ENCODE peak calls at places on chromosome 5, in nine cellular contexts. One of them, this sample, is unnamed.

GRCh38 chr5:83586874-83587776 is 115.6 kb downstream of the VCAN start:
- DNase-seq in esophagus squamous epithelium: no peak
- DNase-seq in psoas muscle: no peak
- DNase-seq in ovary: no peak
- DNase-seq in upper lobe of right lung: no peak
- DNase-seq in uterus: no peak
- DNase-seq in stomach: no peak
- DNase-seq in breast epithelium: no peak
- DNase-seq in adrenal gland: no peak
- DNase-seq in this sample: no peak

GRCh38 chr5:169116961-169117461 is 183.9 kb downstream of the SLIT3 start:
- DNase-seq in esophagus squamous epithelium: no peak
- DNase-seq in psoas muscle: no peak
- DNase-seq in ovary: no peak
- DNase-seq in upper lobe of right lung: no peak
- DNase-seq in uterus: peak
- DNase-seq in stomach: no peak
- DNase-seq in breast epithelium: no peak
- DNase-seq in adrenal gland: no peak
- DNase-seq in this sample: no peak

GRCh38 chr5:119332978-119333401 is 22.8 kb upstream of the TNFAIP8 start:
- DNase-seq in esophagus squamous epithelium: no peak
- DNase-seq in psoas muscle: no peak
- DNase-seq in ovary: no peak
- DNase-seq in upper lobe of right lung: no peak
- DNase-seq in uterus: no peak
- DNase-seq in stomach: no peak
- DNase-seq in breast epithelium: no peak
- DNase-seq in adrenal gland: no peak
- DNase-seq in this sample: no peak

GRCh38 chr5:171067540-171068130 is 205.8 kb downstream of the RANBP17 start:
- DNase-seq in esophagus squamous epithelium: no peak
- DNase-seq in psoas muscle: no peak
- DNase-seq in ovary: no peak
- DNase-seq in upper lobe of right lung: no peak
- DNase-seq in uterus: no peak
- DNase-seq in stomach: no peak
- DNase-seq in breast epithelium: no peak
- DNase-seq in adrenal gland: no peak
- DNase-seq in this sample: no peak

GRCh38 chr5:119340597-119341218 is 15.1 kb upstream of the TNFAIP8 start:
- DNase-seq in esophagus squamous epithelium: no peak
- DNase-seq in psoas muscle: no peak
- DNase-seq in ovary: no peak
- DNase-seq in upper lobe of right lung: no peak
- DNase-seq in uterus: no peak
- DNase-seq in stomach: no peak
- DNase-seq in breast epithelium: no peak
- DNase-seq in adrenal gland: no peak
- DNase-seq in this sample: no peak

GRCh38 chr5:96342581-96342980 is 90.5 kb downstream of the PCSK1 start:
- DNase-seq in esophagus squamous epithelium: no peak
- DNase-seq in psoas muscle: no peak
- DNase-seq in ovary: no peak
- DNase-seq in upper lobe of right lung: no peak
- DNase-seq in uterus: no peak
- DNase-seq in stomach: no peak
- DNase-seq in breast epithelium: no peak
- DNase-seq in adrenal gland: no peak
- DNase-seq in this sample: no peak

GRCh38 chr5:6552612-6553011 is 80.2 kb downstream of the NSUN2 start:
- DNase-seq in esophagus squamous epithelium: no peak
- DNase-seq in psoas muscle: no peak
- DNase-seq in ovary: no peak
- DNase-seq in upper lobe of right lung: no peak
- DNase-seq in uterus: no peak
- DNase-seq in stomach: no peak
- DNase-seq in breast epithelium: no peak
- DNase-seq in adrenal gland: no peak
- DNase-seq in this sample: no peak

GRCh38 chr5:133849116-133849515 is 119.3 kb downstream of the C5orf15 start:
- DNase-seq in esophagus squamous epithelium: no peak
- DNase-seq in psoas muscle: peak
- DNase-seq in ovary: no peak
- DNase-seq in upper lobe of right lung: no peak
- DNase-seq in uterus: no peak
- DNase-seq in stomach: peak
- DNase-seq in breast epithelium: no peak
- DNase-seq in adrenal gland: no peak
- DNase-seq in this sample: no peak

GRCh38 chr5:478355-478981 is 35.5 kb downstream of the EXOC3 start:
- DNase-seq in esophagus squamous epithelium: no peak
- DNase-seq in psoas muscle: no peak
- DNase-seq in ovary: no peak
- DNase-seq in upper lobe of right lung: no peak
- DNase-seq in uterus: no peak
- DNase-seq in stomach: no peak
- DNase-seq in breast epithelium: no peak
- DNase-seq in adrenal gland: no peak
- DNase-seq in this sample: no peak

GRCh38 chr5:168472329-168472728 is 13.9 kb upstream of the RARS1 start:
- DNase-seq in esophagus squamous epithelium: no peak
- DNase-seq in psoas muscle: no peak
- DNase-seq in ovary: no peak
- DNase-seq in upper lobe of right lung: no peak
- DNase-seq in uterus: no peak
- DNase-seq in stomach: no peak
- DNase-seq in breast epithelium: no peak
- DNase-seq in adrenal gland: no peak
- DNase-seq in this sample: no peak

GRCh38 chr5:72402959-72403628 is 82.9 kb downstream of the PTCD2 start:
- DNase-seq in esophagus squamous epithelium: no peak
- DNase-seq in psoas muscle: no peak
- DNase-seq in ovary: no peak
- DNase-seq in upper lobe of right lung: no peak
- DNase-seq in uterus: peak
- DNase-seq in stomach: peak
- DNase-seq in breast epithelium: no peak
- DNase-seq in adrenal gland: peak
- DNase-seq in this sample: no peak

GRCh38 chr5:3535414-3536211 is 60.0 kb upstream of the IRX1 start:
- DNase-seq in esophagus squamous epithelium: no peak
- DNase-seq in psoas muscle: no peak
- DNase-seq in ovary: no peak
- DNase-seq in upper lobe of right lung: no peak
- DNase-seq in uterus: no peak
- DNase-seq in stomach: no peak
- DNase-seq in breast epithelium: no peak
- DNase-seq in adrenal gland: no peak
- DNase-seq in this sample: no peak

GRCh38 chr5:6308683-6309082 is 69.7 kb downstream of the MED10 start:
- DNase-seq in esophagus squamous epithelium: no peak
- DNase-seq in psoas muscle: no peak
- DNase-seq in ovary: no peak
- DNase-seq in upper lobe of right lung: no peak
- DNase-seq in uterus: no peak
- DNase-seq in stomach: no peak
- DNase-seq in breast epithelium: no peak
- DNase-seq in adrenal gland: no peak
- DNase-seq in this sample: no peak

GRCh38 chr5:56168066-56168478 is 65.1 kb downstream of the ANKRD55 start:
- DNase-seq in esophagus squamous epithelium: no peak
- DNase-seq in psoas muscle: no peak
- DNase-seq in ovary: no peak
- DNase-seq in upper lobe of right lung: no peak
- DNase-seq in uterus: no peak
- DNase-seq in stomach: no peak
- DNase-seq in breast epithelium: no peak
- DNase-seq in adrenal gland: no peak
- DNase-seq in this sample: no peak

GRCh38 chr5:56170557-56170956 is 62.6 kb downstream of the ANKRD55 start:
- DNase-seq in esophagus squamous epithelium: no peak
- DNase-seq in psoas muscle: no peak
- DNase-seq in ovary: no peak
- DNase-seq in upper lobe of right lung: no peak
- DNase-seq in uterus: no peak
- DNase-seq in stomach: no peak
- DNase-seq in breast epithelium: no peak
- DNase-seq in adrenal gland: peak
- DNase-seq in this sample: no peak

GRCh38 chr5:56167522-56167921 is 65.6 kb downstream of the ANKRD55 start:
- DNase-seq in esophagus squamous epithelium: no peak
- DNase-seq in psoas muscle: no peak
- DNase-seq in ovary: no peak
- DNase-seq in upper lobe of right lung: no peak
- DNase-seq in uterus: no peak
- DNase-seq in stomach: no peak
- DNase-seq in breast epithelium: no peak
- DNase-seq in adrenal gland: no peak
- DNase-seq in this sample: no peak

GRCh38 chr5:56169949-56170348 is 63.2 kb downstream of the ANKRD55 start:
- DNase-seq in esophagus squamous epithelium: no peak
- DNase-seq in psoas muscle: no peak
- DNase-seq in ovary: no peak
- DNase-seq in upper lobe of right lung: no peak
- DNase-seq in uterus: no peak
- DNase-seq in stomach: no peak
- DNase-seq in breast epithelium: no peak
- DNase-seq in adrenal gland: no peak
- DNase-seq in this sample: no peak

GRCh38 chr5:56169281-56169680 is 63.8 kb downstream of the ANKRD55 start:
- DNase-seq in esophagus squamous epithelium: no peak
- DNase-seq in psoas muscle: no peak
- DNase-seq in ovary: no peak
- DNase-seq in upper lobe of right lung: no peak
- DNase-seq in uterus: no peak
- DNase-seq in stomach: no peak
- DNase-seq in breast epithelium: no peak
- DNase-seq in adrenal gland: no peak
- DNase-seq in this sample: no peak
- H3K27ac ChIP-seq in esophagus squamous epithelium: no peak
- H3K27ac ChIP-seq in psoas muscle: no peak
- H3K27ac ChIP-seq in ovary: no peak
- H3K27ac ChIP-seq in upper lobe of right lung: no peak
- H3K27ac ChIP-seq in uterus: no peak
- H3K27ac ChIP-seq in stomach: no peak
- H3K27ac ChIP-seq in breast epithelium: no peak
- H3K27ac ChIP-seq in adrenal gland: no peak
- H3K27ac ChIP-seq in this sample: no peak

GRCh38 chr5:53480474-53481353 is at the start of gene FST:
- DNase-seq in esophagus squamous epithelium: no peak
- DNase-seq in psoas muscle: peak
- DNase-seq in ovary: peak
- DNase-seq in upper lobe of right lung: peak
- DNase-seq in uterus: peak
- DNase-seq in stomach: peak
- DNase-seq in breast epithelium: no peak
- DNase-seq in adrenal gland: no peak
- DNase-seq in this sample: no peak

GRCh38 chr5:53479656-53480473 is 564 bp upstream of the FST start:
- DNase-seq in esophagus squamous epithelium: no peak
- DNase-seq in psoas muscle: peak
- DNase-seq in ovary: peak
- DNase-seq in upper lobe of right lung: peak
- DNase-seq in uterus: peak
- DNase-seq in stomach: peak
- DNase-seq in breast epithelium: no peak
- DNase-seq in adrenal gland: peak
- DNase-seq in this sample: peak

GRCh38 chr5:53476531-53477480 is 3.6 kb upstream of the FST start:
- DNase-seq in esophagus squamous epithelium: no peak
- DNase-seq in psoas muscle: no peak
- DNase-seq in ovary: no peak
- DNase-seq in upper lobe of right lung: no peak
- DNase-seq in uterus: no peak
- DNase-seq in stomach: no peak
- DNase-seq in breast epithelium: no peak
- DNase-seq in adrenal gland: no peak
- DNase-seq in this sample: no peak

GRCh38 chr5:53479045-53479655 is 1.3 kb upstream of the FST start:
- DNase-seq in esophagus squamous epithelium: no peak
- DNase-seq in psoas muscle: no peak
- DNase-seq in ovary: no peak
- DNase-seq in upper lobe of right lung: no peak
- DNase-seq in uterus: no peak
- DNase-seq in stomach: no peak
- DNase-seq in breast epithelium: no peak
- DNase-seq in adrenal gland: no peak
- DNase-seq in this sample: no peak

GRCh38 chr5:53478411-53479044 is 1.9 kb upstream of the FST start:
- DNase-seq in esophagus squamous epithelium: no peak
- DNase-seq in psoas muscle: peak
- DNase-seq in ovary: no peak
- DNase-seq in upper lobe of right lung: no peak
- DNase-seq in uterus: peak
- DNase-seq in stomach: peak
- DNase-seq in breast epithelium: no peak
- DNase-seq in adrenal gland: peak
- DNase-seq in this sample: peak
- TF ChIP-seq CTCF in esophagus squamous epithelium: peak
- TF ChIP-seq CTCF in psoas muscle: peak
- TF ChIP-seq CTCF in ovary: no peak
- TF ChIP-seq CTCF in upper lobe of right lung: peak
- TF ChIP-seq CTCF in uterus: peak
- TF ChIP-seq CTCF in stomach: peak
- TF ChIP-seq CTCF in breast epithelium: peak
- TF ChIP-seq CTCF in adrenal gland: peak
- TF ChIP-seq CTCF in this sample: peak

DNA sequence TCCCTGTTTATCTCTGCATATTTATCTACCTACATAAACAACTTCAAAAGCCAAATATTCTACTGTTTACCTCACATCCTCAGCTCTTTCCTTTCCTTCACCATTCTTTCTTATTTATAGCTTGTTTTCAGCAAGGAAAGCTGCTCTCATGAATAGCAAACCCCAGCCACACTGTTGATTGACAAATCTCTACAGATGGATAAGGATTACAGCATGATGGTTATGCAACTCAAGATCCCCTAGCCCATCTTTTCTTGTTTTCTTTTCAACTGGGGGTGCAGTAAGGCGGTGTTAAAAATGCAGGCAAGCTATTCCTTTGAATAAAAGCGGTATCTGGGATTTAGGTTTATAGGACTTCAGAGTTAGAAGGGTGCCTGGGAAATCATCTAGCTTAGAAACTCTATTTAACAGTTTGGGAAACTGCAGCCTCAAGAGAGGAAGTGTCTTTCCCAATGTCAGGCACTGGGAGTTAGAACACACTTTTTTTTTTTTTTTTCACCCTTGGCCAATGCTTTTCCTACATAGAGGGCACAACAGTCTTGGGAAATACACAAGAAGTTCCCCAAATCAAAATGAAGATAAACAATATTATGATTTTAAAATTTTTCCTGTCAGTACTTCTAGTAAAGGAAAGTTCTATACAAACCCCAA is 2.7 kb downstream of the SPARC start:
- DNase-seq in esophagus squamous epithelium: no peak
- DNase-seq in psoas muscle: no peak
- DNase-seq in ovary: no peak
- DNase-seq in upper lobe of right lung: no peak
- DNase-seq in uterus: no peak
- DNase-seq in stomach: no peak
- DNase-seq in breast epithelium: no peak
- DNase-seq in adrenal gland: no peak
- DNase-seq in this sample: no peak
- H3K4me3 ChIP-seq in esophagus squamous epithelium: peak
- H3K4me3 ChIP-seq in psoas muscle: peak
- H3K4me3 ChIP-seq in ovary: peak
- H3K4me3 ChIP-seq in upper lobe of right lung: peak
- H3K4me3 ChIP-seq in uterus: peak
- H3K4me3 ChIP-seq in stomach: peak
- H3K4me3 ChIP-seq in breast epithelium: peak
- H3K4me3 ChIP-seq in adrenal gland: peak
- H3K4me3 ChIP-seq in this sample: no peak

GRCh38 chr5:158569534-158569933 is 530.2 kb downstream of the EBF1 start:
- DNase-seq in esophagus squamous epithelium: no peak
- DNase-seq in psoas muscle: no peak
- DNase-seq in ovary: no peak
- DNase-seq in upper lobe of right lung: no peak
- DNase-seq in uterus: no peak
- DNase-seq in stomach: no peak
- DNase-seq in breast epithelium: no peak
- DNase-seq in adrenal gland: no peak
- DNase-seq in this sample: no peak
- H3K27ac ChIP-seq in esophagus squamous epithelium: no peak
- H3K27ac ChIP-seq in psoas muscle: no peak
- H3K27ac ChIP-seq in ovary: no peak
- H3K27ac ChIP-seq in upper lobe of right lung: no peak
- H3K27ac ChIP-seq in uterus: no peak
- H3K27ac ChIP-seq in stomach: no peak
- H3K27ac ChIP-seq in breast epithelium: no peak
- H3K27ac ChIP-seq in adrenal gland: no peak
- H3K27ac ChIP-seq in this sample: no peak